ENCODE peak calls at places on chromosomes 3 and 15, in seven cellular contexts. Z, L, J, U, H, N and E are unnamed samples.

GRCh38 chr3:125043599-125044151 is 12.1 kb downstream of the HEG1 start:
- DNase-seq in Z (no peak), L (peak), J (no peak), U (peak), H (peak), N (no peak), E (no peak)

GRCh38 chr3:188232676-188233075 is 78.7 kb downstream of the LPP start:
- DNase-seq in Z (no peak), L (no peak), J (no peak), U (no peak), H (no peak), N (no peak), E (no peak)

GRCh38 chr15:66729339-66729951 is 27.4 kb downstream of the SMAD6 start:
- DNase-seq in Z (no peak), L (no peak), J (no peak), U (peak), H (no peak), N (no peak), E (no peak)

GRCh38 chr3:194779729-194780224 is 94.1 kb downstream of the FAM43A start:
- DNase-seq in Z (no peak), L (no peak), J (no peak), U (no peak), H (no peak), N (no peak), E (no peak)

GRCh38 chr3:41304603-41305002 is 105.3 kb downstream of the CTNNB1 start:
- DNase-seq in Z (peak), L (no peak), J (no peak), U (no peak), H (no peak), N (no peak), E (no peak)

GRCh38 chr3:13092621-13093339 is 19.6 kb upstream of the IQSEC1 start:
- DNase-seq in Z (no peak), L (no peak), J (no peak), U (peak), H (peak), N (no peak), E (no peak)

GRCh38 chr15:91407237-91407889 is 307.3 kb downstream of the SV2B start:
- DNase-seq in Z (peak), L (no peak), J (no peak), U (no peak), H (no peak), N (no peak), E (no peak)

GRCh38 chr15:101481917-101482525 is 7.5 kb downstream of the PCSK6 start:
- DNase-seq in Z (no peak), L (no peak), J (no peak), U (no peak), H (no peak), N (no peak), E (no peak)

GRCh38 chr3:56467108-56467507 is 1.2 kb downstream of the ERC2 start:
- DNase-seq in Z (peak), L (peak), J (no peak), U (peak), H (peak), N (peak), E (peak)

GRCh38 chr3:120462409-120462959 is 11.7 kb upstream of the FSTL1 start:
- DNase-seq in Z (no peak), L (no peak), J (no peak), U (no peak), H (no peak), N (no peak), E (no peak)

GRCh38 chr3:153285982-153286381 is 124.0 kb downstream of the RAP2B start:
- DNase-seq in Z (no peak), L (no peak), J (no peak), U (no peak), H (no peak), N (no peak), E (no peak)

GRCh38 chr3:10026084-10026890 is at the start of gene FANCD2:
- DNase-seq in Z (peak), L (peak), J (no peak), U (peak), H (peak), N (peak), E (no peak)

GRCh38 chr15:57345584-57345983 is 30.7 kb upstream of the CGNL1 start:
- DNase-seq in Z (peak), L (peak), J (no peak), U (no peak), H (no peak), N (no peak), E (no peak)

GRCh38 chr3:128727996-128728395 is 2.0 kb downstream of the RAB7A start:
- DNase-seq in Z (no peak), L (no peak), J (no peak), U (no peak), H (no peak), N (no peak), E (no peak)

GRCh38 chr15:57312323-57313133 is 63.8 kb upstream of the CGNL1 start:
- DNase-seq in Z (no peak), L (no peak), J (no peak), U (no peak), H (peak), N (no peak), E (no peak)

GRCh38 chr3:8658326-8659212 is 14.0 kb upstream of the SSUH2 start:
- DNase-seq in Z (peak), L (peak), J (no peak), U (peak), H (peak), N (peak), E (no peak)

GRCh38 chr15:37015025-37015424 is 85.3 kb downstream of the MEIS2 start:
- DNase-seq in Z (no peak), L (peak), J (no peak), U (no peak), H (no peak), N (peak), E (no peak)

GRCh38 chr15:25939122-25939521 is 76.0 kb upstream of the ATP10A start:
- DNase-seq in Z (no peak), L (no peak), J (no peak), U (no peak), H (no peak), N (peak), E (peak)

GRCh38 chr3:66998899-66999235 is 760 bp downstream of the KBTBD8 start:
- DNase-seq in Z (no peak), L (no peak), J (no peak), U (no peak), H (no peak), N (no peak), E (no peak)

GRCh38 chr15:99967841-99968371 is 234.7 kb upstream of the LYSMD4 start:
- DNase-seq in Z (no peak), L (no peak), J (no peak), U (no peak), H (peak), N (no peak), E (no peak)

GRCh38 chr3:51982352-51982837 is 940 bp upstream of the ACY1 start:
- DNase-seq in Z (peak), L (peak), J (no peak), U (no peak), H (peak), N (peak), E (no peak)

GRCh38 chr3:61871646-61872045 is 310.3 kb downstream of the PTPRG start:
- DNase-seq in Z (no peak), L (no peak), J (no peak), U (no peak), H (no peak), N (no peak), E (no peak)

GRCh38 chr3:184815046-184815930 is 3.3 kb downstream of the VPS8 start:
- DNase-seq in Z (no peak), L (no peak), J (peak), U (no peak), H (no peak), N (no peak), E (peak)

GRCh38 chr3:36165509-36165908 is 214.8 kb upstream of the STAC start:
- DNase-seq in Z (no peak), L (no peak), J (no peak), U (no peak), H (no peak), N (no peak), E (no peak)

GRCh38 chr3:8709801-8710524 is 23.6 kb upstream of the CAV3 start:
- DNase-seq in Z (no peak), L (no peak), J (no peak), U (no peak), H (peak), N (no peak), E (no peak)

GRCh38 chr3:683770-684169 is 409.1 kb upstream of the CNTN6 start:
- DNase-seq in Z (no peak), L (no peak), J (no peak), U (no peak), H (no peak), N (no peak), E (no peak)

GRCh38 chr3:158775801-158776399 is 26.0 kb upstream of the MFSD1 start:
- DNase-seq in Z (peak), L (peak), J (no peak), U (no peak), H (no peak), N (peak), E (no peak)

GRCh38 chr15:40441012-40441735 is 421 bp downstream of the BAHD1 start:
- DNase-seq in Z (no peak), L (peak), J (no peak), U (no peak), H (no peak), N (no peak), E (no peak)

GRCh38 chr15:40441736-40442531 is 1.2 kb downstream of the BAHD1 start:
- DNase-seq in Z (no peak), L (peak), J (no peak), U (peak), H (no peak), N (peak), E (no peak)

GRCh38 chr15:40444741-40445140 is 4.0 kb downstream of the BAHD1 start:
- DNase-seq in Z (no peak), L (no peak), J (no peak), U (no peak), H (no peak), N (no peak), E (no peak)

GRCh38 chr15:40443846-40444245 is 3.1 kb downstream of the BAHD1 start:
- DNase-seq in Z (no peak), L (no peak), J (no peak), U (no peak), H (no peak), N (no peak), E (no peak)

DNA sequence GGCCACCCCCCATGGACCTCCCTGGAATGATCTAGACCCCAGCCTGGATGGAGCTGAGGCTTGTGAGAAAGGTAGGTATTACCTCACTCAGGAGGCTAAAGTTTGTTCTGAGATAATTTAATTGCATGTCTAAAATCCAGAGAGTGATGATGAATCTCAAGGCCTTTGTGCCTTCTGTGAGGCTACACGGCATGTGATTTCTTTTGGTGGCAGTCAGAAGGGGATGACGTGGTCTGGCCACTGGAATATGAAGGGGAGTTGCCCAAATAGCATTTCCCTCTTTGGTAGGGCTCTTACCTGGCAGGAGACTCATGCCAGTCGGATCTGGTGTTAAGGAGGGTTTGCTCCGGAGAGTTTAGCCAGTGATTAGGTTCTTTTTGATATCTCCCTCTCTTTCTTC is 2.5 kb downstream of the BAHD1 start:
- DNase-seq in Z (no peak), L (no peak), J (no peak), U (no peak), H (no peak), N (no peak), E (no peak)
- H3K4me3 ChIP-seq in Z (no peak), L (no peak), J (peak), U (no peak), H (no peak), N (no peak), E (no peak)

DNA sequence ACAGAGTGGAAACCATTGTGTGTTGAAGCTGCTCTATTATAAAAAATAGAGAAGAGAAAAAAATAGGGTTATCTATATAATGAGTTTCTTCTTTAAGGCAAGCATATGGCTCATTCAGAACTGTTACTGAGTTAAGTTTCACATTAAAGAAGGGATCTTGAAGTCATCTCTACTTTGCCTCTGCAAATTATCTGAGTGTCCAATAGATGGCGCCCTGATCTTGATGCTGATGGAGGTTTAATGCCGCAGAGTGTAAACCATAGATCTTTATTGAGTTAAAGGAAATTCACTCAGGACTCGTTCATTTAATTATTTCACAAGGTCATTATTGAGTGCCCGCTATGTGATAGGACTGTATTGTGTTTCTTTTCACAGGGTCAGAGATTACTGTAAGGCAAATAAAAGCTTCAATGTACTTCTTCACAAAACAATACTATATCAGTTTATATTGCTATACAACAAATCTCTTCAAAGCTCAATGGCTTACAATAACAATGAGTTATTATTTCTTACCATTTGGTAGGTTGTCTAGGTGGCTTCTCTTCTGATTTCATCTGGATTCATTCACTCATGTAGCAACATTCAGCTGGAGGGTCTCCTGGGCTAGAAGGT is 171.4 kb downstream of the NSUN3 start:
- DNase-seq in Z (peak), L (peak), J (peak), U (no peak), H (no peak), N (peak), E (peak)
- TF ChIP-seq CTCF in Z (peak), L (peak), J (peak), U (peak), H (no peak), N (peak), E (peak)

GRCh38 chr3:149407898-149408297 is 30.4 kb upstream of the TM4SF1 start:
- DNase-seq in Z (no peak), L (no peak), J (no peak), U (no peak), H (no peak), N (no peak), E (no peak)
- H3K4me3 ChIP-seq in Z (no peak), L (no peak), J (no peak), U (no peak), H (no peak), N (no peak), E (no peak)

DNA sequence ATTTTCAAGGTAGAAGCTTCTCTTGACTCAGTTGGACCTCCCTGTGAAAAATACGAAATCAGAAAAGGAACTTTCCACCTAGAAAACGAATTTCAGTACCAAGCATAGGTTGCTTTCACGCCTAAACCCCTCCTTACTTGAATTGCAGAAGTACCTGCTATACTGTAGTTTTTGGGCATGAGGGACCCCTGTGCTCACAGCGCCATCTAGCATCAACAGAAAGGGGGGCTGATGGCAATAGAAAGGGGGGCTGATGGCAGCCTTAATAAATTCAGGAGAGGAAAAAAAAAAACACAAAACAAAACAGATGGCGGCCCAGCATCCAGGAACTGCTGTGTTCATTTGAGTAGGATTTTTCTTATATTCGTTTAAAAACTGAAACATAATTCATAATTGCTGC is 96.7 kb downstream of the NPAP1 start:
- DNase-seq in Z (no peak), L (peak), J (no peak), U (no peak), H (no peak), N (no peak), E (no peak)
- TF ChIP-seq CTCF in Z (no peak), L (no peak), J (no peak), U (no peak), H (no peak), N (no peak), E (no peak)

GRCh38 chr3:111999924-112000835 is 1.5 kb downstream of the TAGLN3 start:
- DNase-seq in Z (no peak), L (no peak), J (no peak), U (no peak), H (no peak), N (no peak), E (no peak)
- H3K4me3 ChIP-seq in Z (no peak), L (no peak), J (no peak), U (no peak), H (no peak), N (no peak), E (peak)

DNA sequence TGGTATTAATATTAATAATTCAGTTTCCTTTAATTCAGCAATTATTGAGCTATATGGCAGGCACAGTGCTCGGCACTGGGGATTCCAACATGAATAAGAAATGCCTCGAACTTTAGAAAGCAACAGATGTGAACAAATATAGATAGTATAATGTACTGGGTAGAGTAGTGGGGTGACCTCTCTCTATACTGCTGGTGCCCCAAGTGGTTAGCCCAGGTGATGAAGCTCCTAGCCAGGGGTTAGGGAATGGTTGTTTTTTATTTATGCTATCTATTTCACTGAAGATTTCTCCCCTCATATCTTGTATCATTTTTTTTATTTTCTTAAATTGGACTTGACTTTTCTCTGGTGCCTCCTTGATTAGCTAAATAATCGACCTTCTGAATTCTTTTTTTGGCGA is 62.1 kb downstream of the BHLHE40 start:
- DNase-seq in Z (no peak), L (no peak), J (no peak), U (no peak), H (no peak), N (no peak), E (no peak)
- TF ChIP-seq CTCF in Z (no peak), L (no peak), J (peak), U (no peak), H (no peak), N (no peak), E (no peak)

GRCh38 chr3:123618076-123618703 is 33.3 kb upstream of the HACD2 start:
- DNase-seq in Z (no peak), L (no peak), J (no peak), U (no peak), H (no peak), N (no peak), E (no peak)
- H3K4me3 ChIP-seq in Z (no peak), L (no peak), J (no peak), U (peak), H (peak), N (no peak), E (no peak)

GRCh38 chr3:14898929-14899328 is 48.5 kb upstream of the NR2C2 start:
- DNase-seq in Z (no peak), L (no peak), J (no peak), U (no peak), H (no peak), N (no peak), E (no peak)
- TF ChIP-seq CTCF in Z (no peak), L (no peak), J (no peak), U (no peak), H (no peak), N (no peak), E (no peak)